ENCODE peak calls at places on chromosome 11, in eight cellular contexts. R, A, Q, D, Y, G, X and C are unnamed samples.

GRCh38 chr11:69512136-69512535 is 30.7 kb downstream of the LINC01488 start:
- DNase-seq in D (no peak), A (no peak), Q (no peak), X (no peak), Y (no peak), R (no peak), G (peak; percentile 32), C (no peak)

GRCh38 chr11:133840479-133840941 is 4.8 kb downstream of the SPATA19 start:
- DNase-seq in A (no peak), D (no peak), G (no peak), R (no peak), Y (no peak), X (no peak), Q (no peak), C (no peak)

GRCh38 chr11:113484223-113484622 is 9.0 kb upstream of the DRD2 start:
- DNase-seq in D (no peak), A (no peak), Y (no peak), R (no peak), G (no peak), X (no peak), Q (no peak), C (no peak)

GRCh38 chr11:8715501-8715900 is 32.9 kb downstream of the RPL27A start:
- DNase-seq in Y (no peak), G (no peak), Q (no peak), A (no peak), R (no peak), D (no peak), X (no peak), C (no peak)

GRCh38 chr11:47514825-47515647 is 37.9 kb downstream of the CELF1 start:
- DNase-seq in X (peak; percentile 17), R (no peak), A (no peak), G (no peak), Q (no peak), Y (no peak), D (peak; percentile 59), C (no peak)

GRCh38 chr11:2762451-2762850 is 62.7 kb upstream of the KCNQ1OT1 start:
- DNase-seq in D (no peak), X (no peak), Q (no peak), R (no peak), Y (no peak), A (no peak), G (peak; percentile 28), C (no peak)

GRCh38 chr11:95231881-95232605 is 1.0 kb upstream of the SESN3 start:
- DNase-seq in A (peak; percentile 57), X (peak; percentile 72), R (peak; percentile 79), Y (peak; percentile 44), G (no peak), D (peak; percentile 3), Q (peak; percentile 88), C (no peak)

GRCh38 chr11:9703280-9703679 is 39.4 kb downstream of the SWAP70 start:
- DNase-seq in G (no peak), D (no peak), X (no peak), A (no peak), Y (no peak), Q (no peak), R (no peak), C (no peak)

GRCh38 chr11:20368441-20368840 is 4.9 kb downstream of the HTATIP2 start:
- DNase-seq in D (peak; percentile 70), R (no peak), A (no peak), Q (no peak), X (no peak), Y (no peak), G (no peak), C (no peak)

GRCh38 chr11:43579171-43579918 is 101.2 kb upstream of the HSD17B12 start:
- DNase-seq in G (no peak), A (no peak), Q (peak; percentile 25), Y (no peak), X (no peak), R (peak; percentile 48), D (peak; percentile 21), C (no peak)

GRCh38 chr11:14148653-14149273 is 186.2 kb downstream of the SPON1 start:
- DNase-seq in G (no peak), Q (peak; percentile 3), R (no peak), X (no peak), A (no peak), Y (no peak), D (peak; percentile 52), C (no peak)

GRCh38 chr11:57320719-57321387 is 3.9 kb downstream of the TNKS1BP1 start:
- DNase-seq in A (no peak), Y (no peak), Q (no peak), D (no peak), R (no peak), G (no peak), X (no peak), C (no peak)

GRCh38 chr11:117834838-117835443 is 10.4 kb upstream of the FXYD2 start:
- DNase-seq in X (no peak), G (no peak), Q (no peak), D (no peak), A (no peak), R (no peak), Y (no peak), C (no peak)